ENCODE peak calls at places on chromosomes 11 and 22, in eight cellular contexts. L, R, B, Q, D, J, O and N are unnamed samples.

GRCh38 chr11:83004855-83005556 is 66.7 kb downstream of the RAB30 start:
- DNase-seq in L (no peak), R (peak; percentile 27), B (no peak), Q (no peak), D (no peak), J (no peak), O (no peak), N (no peak)

GRCh38 chr11:61962213-61963015 is 5.0 kb downstream of the FTH1 start:
- DNase-seq in L (peak; percentile 14), R (no peak), B (no peak), Q (no peak), D (peak; percentile 16), J (no peak), O (no peak), N (no peak)

GRCh38 chr11:35593143-35593542 is 25.1 kb upstream of the FJX1 start:
- DNase-seq in L (peak; percentile 88), R (peak; percentile 93), B (no peak), Q (no peak), D (no peak), J (peak; percentile 51), O (no peak), N (peak; percentile 81)

GRCh38 chr11:105000797-105001196 is 22.2 kb downstream of the CASP5 start:
- DNase-seq in L (no peak), R (no peak), B (no peak), Q (no peak), D (peak; percentile 48), J (no peak), O (no peak), N (no peak)

GRCh38 chr11:64240467-64241174 is at the start of gene FKBP2:
- DNase-seq in L (peak; percentile 94), R (peak; percentile 97), B (peak; percentile 97), Q (peak; percentile 99), D (peak; percentile 99), J (peak; percentile 96), O (peak; percentile 95), N (peak; percentile 95)

GRCh38 chr22:27110985-27111451 is 453.6 kb downstream of the MIAT start:
- DNase-seq in L (peak; percentile 90), R (no peak), B (no peak), Q (peak; percentile 62), D (no peak), J (no peak), O (no peak), N (peak; percentile 18)

GRCh38 chr22:44389181-44389580 is 76.4 kb upstream of the SHISAL1 start:
- DNase-seq in L (no peak), R (no peak), B (no peak), Q (no peak), D (no peak), J (no peak), O (no peak), N (no peak)

GRCh38 chr11:35250631-35251030 is 111.7 kb downstream of the CD44 start:
- DNase-seq in L (no peak), R (no peak), B (no peak), Q (no peak), D (no peak), J (no peak), O (no peak), N (no peak)

GRCh38 chr22:35957589-35957988 is 71.0 kb downstream of the RBFOX2 start:
- DNase-seq in L (no peak), R (no peak), B (no peak), Q (no peak), D (no peak), J (no peak), O (no peak), N (no peak)

GRCh38 chr11:121452609-121453150 is at the start of gene SORL1-AS1:
- DNase-seq in L (no peak), R (peak; percentile 48), B (no peak), Q (no peak), D (peak; percentile 73), J (no peak), O (no peak), N (no peak)

GRCh38 chr11:128483211-128483788 is 104.1 kb downstream of the ETS1 start:
- DNase-seq in L (no peak), R (no peak), B (no peak), Q (no peak), D (peak; percentile 45), J (no peak), O (no peak), N (no peak)

GRCh38 chr11:95661159-95661558 is 128.4 kb downstream of the FAM76B start:
- DNase-seq in L (no peak), R (no peak), B (no peak), Q (no peak), D (no peak), J (no peak), O (no peak), N (no peak)

GRCh38 chr22:47000256-47000655 is 237.8 kb downstream of the TBC1D22A start:
- DNase-seq in L (no peak), R (no peak), B (no peak), Q (no peak), D (no peak), J (no peak), O (no peak), N (no peak)

GRCh38 chr11:70775386-70775785 is 377.1 kb downstream of the CTTN start:
- DNase-seq in L (no peak), R (no peak), B (no peak), Q (no peak), D (no peak), J (no peak), O (no peak), N (no peak)

DNA sequence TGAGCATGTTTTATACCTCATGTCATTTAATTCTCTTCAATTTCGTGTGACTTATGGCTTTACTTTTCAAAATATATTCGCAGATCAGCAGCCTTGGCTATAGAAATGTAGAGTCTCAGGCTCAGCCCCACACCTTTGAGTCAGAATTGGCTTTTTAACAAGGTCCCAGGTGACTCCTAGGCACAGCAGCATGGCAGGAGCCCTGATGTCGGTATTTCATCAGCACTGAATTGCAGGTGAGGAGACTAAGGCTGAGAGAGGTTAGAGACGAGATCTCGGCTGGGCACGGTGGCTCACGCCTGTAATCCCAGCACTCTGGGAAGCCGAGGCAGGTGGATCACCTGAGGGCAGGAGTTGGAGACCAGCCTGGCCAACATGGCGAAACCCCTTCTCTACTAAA is 196.9 kb upstream of the SEZ6L start:
- DNase-seq in L (no peak), R (no peak), B (no peak), Q (no peak), D (no peak), J (no peak), O (no peak), N (no peak)
- H3K36me3 ChIP-seq in L (no peaks in the 10 kb centered on the region), R (no peaks in the 10 kb centered on the region), B (no peaks in the 10 kb centered on the region), Q (no peaks in the 10 kb centered on the region), D (no peaks in the 10 kb centered on the region), J (no peaks in the 10 kb centered on the region), O (no peaks in the 10 kb centered on the region), N (no peaks in the 10 kb centered on the region)

DNA sequence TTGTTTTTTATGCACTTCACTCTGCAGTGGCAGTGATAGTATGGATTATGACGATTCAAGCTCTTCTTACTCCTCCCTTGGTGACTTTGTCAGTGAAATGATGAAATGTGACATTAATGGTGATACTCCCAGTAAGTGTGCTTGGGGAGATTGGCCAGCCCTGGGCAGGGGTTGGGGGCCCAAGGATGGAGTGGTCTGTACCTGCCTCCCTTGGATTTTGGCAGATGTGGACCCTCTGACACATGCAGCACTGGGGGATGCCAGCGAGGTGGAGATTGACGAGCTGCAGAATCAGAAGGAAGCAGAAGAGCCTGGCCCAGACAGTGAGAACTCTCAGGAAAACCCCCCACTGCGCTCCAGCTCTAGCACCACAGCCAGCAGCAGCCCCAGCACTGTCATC is 14.2 kb downstream of the MADD start:
- DNase-seq in L (no peak), R (no peak), B (no peak), Q (no peak), D (no peak), J (no peak), O (no peak), N (no peak)
- H3K36me3 ChIP-seq in L (peaks cover 77% of the 10 kb centered on the region), R (peaks cover 33% of the 10 kb centered on the region), B (peaks cover 100% of the 10 kb centered on the region), Q (peaks cover 12% of the 10 kb centered on the region), D (peaks cover 72% of the 10 kb centered on the region), J (peaks cover 63% of the 10 kb centered on the region), O (peaks cover 48% of the 10 kb centered on the region), N (peaks cover 53% of the 10 kb centered on the region)

DNA sequence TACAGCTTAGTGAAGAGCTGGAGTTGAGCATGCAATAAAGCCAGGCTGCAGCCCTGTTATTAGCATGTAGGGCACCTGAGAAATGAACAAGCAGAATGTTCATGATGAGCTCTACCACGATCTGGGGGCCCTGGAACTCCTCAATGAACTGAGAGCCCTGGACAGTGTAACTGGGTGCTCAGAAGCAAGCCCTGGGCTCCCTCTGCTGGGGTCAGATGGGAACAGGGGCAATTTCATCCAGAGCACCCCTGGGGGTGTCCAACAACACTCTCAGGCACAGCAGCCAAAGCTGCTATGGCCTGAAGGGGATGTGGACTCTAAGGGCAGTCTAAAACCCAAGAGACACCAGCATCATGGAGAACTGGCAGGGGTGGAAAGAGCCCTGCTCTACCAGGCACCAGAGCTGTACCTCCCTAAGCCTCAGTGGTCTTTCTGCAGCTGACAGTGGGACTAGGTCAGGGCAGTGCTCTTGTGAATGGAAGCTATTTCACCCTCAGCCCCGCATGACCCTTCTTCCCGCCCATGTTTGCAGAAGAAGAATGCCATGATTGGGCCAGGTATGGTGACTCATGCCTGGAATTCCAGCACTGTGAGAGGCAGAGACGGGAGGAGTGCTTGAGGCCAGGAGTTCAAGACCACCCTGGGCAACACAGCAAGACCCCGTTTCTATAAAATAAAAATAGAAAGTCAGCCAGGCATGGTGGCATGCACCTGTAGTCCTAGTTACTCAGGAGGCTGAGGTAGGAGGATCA is 28.9 kb downstream of the THOC5 start:
- DNase-seq in L (peak; percentile 12), R (peak; percentile 13), B (peak; percentile 26), Q (peak; percentile 68), D (peak; percentile 5), J (no peak), O (no peak), N (peak; percentile 17)
- H3K36me3 ChIP-seq in L (peaks cover 72% of the 10 kb centered on the region), R (peaks cover 30% of the 10 kb centered on the region), B (peaks cover 92% of the 10 kb centered on the region), Q (peaks cover 10% of the 10 kb centered on the region), D (peaks cover 67% of the 10 kb centered on the region), J (peaks cover 56% of the 10 kb centered on the region), O (peaks cover 53% of the 10 kb centered on the region), N (peaks cover 73% of the 10 kb centered on the region)

GRCh38 chr22:39230261-39231196 is 14.3 kb downstream of the PDGFB start:
- DNase-seq in L (no peak), R (no peak), B (no peak), Q (no peak), D (no peak), J (no peak), O (no peak), N (no peak)

GRCh38 chr22:39231197-39231950 is 13.4 kb downstream of the PDGFB start:
- DNase-seq in L (no peak), R (no peak), B (no peak), Q (no peak), D (no peak), J (no peak), O (no peak), N (no peak)

GRCh38 chr22:39229075-39229474 is 15.7 kb downstream of the PDGFB start:
- DNase-seq in L (no peak), R (no peak), B (no peak), Q (no peak), D (no peak), J (no peak), O (no peak), N (no peak)

GRCh38 chr22:39227542-39228272 is 17.1 kb downstream of the PDGFB start:
- DNase-seq in L (no peak), R (no peak), B (no peak), Q (no peak), D (no peak), J (no peak), O (no peak), N (no peak)

GRCh38 chr22:39229688-39230260 is 15.0 kb downstream of the PDGFB start:
- DNase-seq in L (no peak), R (no peak), B (no peak), Q (no peak), D (no peak), J (no peak), O (no peak), N (no peak)
- H3K36me3 ChIP-seq in L (no peaks in the 10 kb centered on the region), R (peaks cover 10% of the 10 kb centered on the region), B (peaks cover 63% of the 10 kb centered on the region), Q (peaks cover 1% of the 10 kb centered on the region), D (no peaks in the 10 kb centered on the region), J (peaks cover 22% of the 10 kb centered on the region), O (no peaks in the 10 kb centered on the region), N (no peaks in the 10 kb centered on the region)